ENCODE peak calls at places on chromosomes 13 and 19, in six cellular contexts. K, U, X, L, J and Q are unnamed samples. For H3K4me1, the result is how much of the 10 kb centered on the place peaks cover.

GRCh38 chr19:40165362-40165937 is 25.8 kb upstream of the MAP3K10 start:
- DNase-seq in K (peak), U (peak), X (peak), L (peak), J (peak), Q (no peak)

GRCh38 chr13:102394158-102395053 is 7.4 kb downstream of the FGF14 start:
- DNase-seq in K (peak), U (peak), X (peak), L (peak), J (peak), Q (peak)

GRCh38 chr19:42252365-42253244 is 2.3 kb downstream of the ERF start:
- DNase-seq in K (peak), U (no peak), X (peak), L (peak), J (no peak), Q (no peak)

GRCh38 chr13:29509999-29510586 is 85.4 kb downstream of the SLC7A1 start:
- DNase-seq in K (no peak), U (no peak), X (no peak), L (no peak), J (no peak), Q (peak)

GRCh38 chr13:94303644-94304174 is 175.8 kb downstream of the DCT start:
- DNase-seq in K (no peak), U (no peak), X (peak), L (no peak), J (no peak), Q (no peak)

GRCh38 chr19:49151339-49152217 is 3.6 kb downstream of the HRC start:
- DNase-seq in K (peak), U (no peak), X (peak), L (peak), J (peak), Q (no peak)

GRCh38 chr13:81425286-81425685 is 1084.4 kb upstream of the SPRY2 start:
- DNase-seq in K (no peak), U (no peak), X (no peak), L (no peak), J (no peak), Q (no peak)

GRCh38 chr13:22061806-22062391 is 391.0 kb downstream of the FGF9 start:
- DNase-seq in K (no peak), U (peak), X (no peak), L (no peak), J (no peak), Q (no peak)

GRCh38 chr13:21234537-21234936 is 58.1 kb downstream of the MRPL57 start:
- DNase-seq in K (no peak), U (no peak), X (no peak), L (no peak), J (no peak), Q (no peak)

GRCh38 chr13:96958286-96958891 is 35.9 kb downstream of the OXGR1 start:
- DNase-seq in K (peak), U (no peak), X (peak), L (no peak), J (peak), Q (peak)

GRCh38 chr19:31337007-31337914 is 12.0 kb downstream of the TSHZ3 start:
- DNase-seq in K (no peak), U (no peak), X (no peak), L (no peak), J (no peak), Q (no peak)

GRCh38 chr13:93476175-93476574 is 249.6 kb downstream of the GPC6 start:
- DNase-seq in K (no peak), U (no peak), X (peak), L (no peak), J (no peak), Q (peak)

GRCh38 chr13:43434185-43434584 is 352.6 kb downstream of the ENOX1 start:
- DNase-seq in K (no peak), U (no peak), X (no peak), L (peak), J (no peak), Q (no peak)

GRCh38 chr13:35139591-35139990 is 197.5 kb downstream of the NBEA start:
- DNase-seq in K (no peak), U (no peak), X (no peak), L (no peak), J (no peak), Q (peak)

DNA sequence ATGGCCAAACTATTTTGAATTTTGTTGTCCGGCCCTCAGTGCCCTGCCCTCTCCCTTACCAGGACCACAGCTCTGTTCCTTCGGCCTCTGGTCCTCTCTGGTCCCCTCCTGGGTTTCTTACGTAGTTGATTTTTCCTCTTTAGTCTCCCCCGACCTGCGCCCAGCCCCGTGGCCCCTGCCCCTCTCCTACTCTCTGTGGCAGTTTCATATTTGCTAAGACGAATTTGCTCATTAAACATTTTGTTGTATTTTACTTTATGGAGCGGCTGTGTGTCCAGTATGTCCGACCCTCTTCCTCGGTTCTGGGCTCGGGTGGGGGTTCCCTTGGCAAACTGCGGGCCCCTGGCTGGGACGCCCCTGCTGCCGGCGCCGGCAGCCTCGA is 576 bp upstream of the EPN1 start:
- DNase-seq in K (no peak), U (no peak), X (no peak), L (no peak), J (no peak), Q (no peak)
- H3K4me1 ChIP-seq in K (under half), U (under half), X (under half), L (half or more), J (under half), Q (under half)

GRCh38 chr19:21022996-21023395 is 2.5 kb downstream of the ZNF430 start:
- DNase-seq in K (peak), U (no peak), X (peak), L (no peak), J (no peak), Q (peak)
- H3K4me1 ChIP-seq in K (under half), U (under half), X (under half), L (under half), J (under half), Q (under half)

GRCh38 chr19:13275016-13275722 is 125.0 kb downstream of the IER2 start:
- DNase-seq in K (no peak), U (no peak), X (no peak), L (no peak), J (no peak), Q (no peak)
- H3K4me1 ChIP-seq in K (under half), U (under half), X (under half), L (under half), J (under half), Q (under half)

GRCh38 chr13:76024151-76024550 is 388.0 kb downstream of the LMO7 start:
- DNase-seq in K (no peak), U (no peak), X (no peak), L (no peak), J (no peak), Q (no peak)
- H3K4me1 ChIP-seq in K (under half), U (under half), X (under half), L (under half), J (under half), Q (under half)

DNA sequence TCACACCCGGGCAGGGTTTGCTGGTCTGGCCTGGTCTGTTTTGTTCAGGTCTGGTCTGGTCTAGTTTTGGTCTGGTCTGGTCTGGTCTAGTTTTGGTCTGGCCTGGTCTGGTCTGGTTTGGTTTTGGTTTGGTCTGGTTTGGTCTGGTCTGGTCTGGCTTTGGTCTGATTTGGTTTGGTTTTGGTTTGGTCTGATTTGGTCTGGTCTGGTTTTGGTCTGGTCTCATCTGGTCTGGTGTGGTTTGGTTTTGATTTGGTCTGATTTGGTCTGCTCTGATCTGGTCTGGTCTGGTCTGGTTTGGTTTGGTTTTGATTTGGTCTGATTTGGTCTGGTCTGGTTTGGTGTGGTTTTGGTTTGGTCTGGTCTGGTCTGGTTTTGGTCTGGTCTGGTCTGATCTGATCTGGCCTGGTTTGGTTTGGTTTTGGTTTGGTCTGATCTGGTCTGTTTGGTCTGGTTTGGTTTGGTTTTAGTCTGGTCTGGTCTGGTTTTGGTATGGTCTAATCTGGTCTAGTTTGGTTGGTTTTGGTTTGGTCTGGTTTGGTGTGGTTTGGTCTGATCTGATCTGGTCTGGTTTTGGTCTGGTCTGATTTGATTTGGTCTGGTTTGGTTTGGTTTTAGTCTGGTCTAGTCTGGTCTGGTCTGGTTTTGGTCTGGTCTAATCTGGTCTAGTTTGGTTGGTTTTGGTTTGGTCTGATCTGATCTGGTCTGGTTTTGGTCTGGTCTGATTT is 14.4 kb upstream of the F2RL3 start:
- DNase-seq in K (no peak), U (no peak), X (no peak), L (no peak), J (no peak), Q (no peak)
- H3K4me1 ChIP-seq in K (under half), U (under half), X (under half), L (half or more), J (under half), Q (under half)